ENCODE peak calls at places on chromosome 2, in nine cellular contexts. C, E, V, T, D, Y, Q, N and X are unnamed samples.

GRCh38 chr2:99988567-99988966 is 153.8 kb downstream of the AFF3 start:
- DNase-seq in C (no peak), E (no peak), V (no peak), T (no peak), D (no peak), Y (no peak), Q (no peak), N (no peak), X (no peak)

GRCh38 chr2:219219113-219219696 is 447 bp upstream of the ABCB6 start:
- DNase-seq in C (peak), E (no peak), V (no peak), T (no peak), D (no peak), Y (no peak), Q (no peak), N (no peak), X (no peak)

GRCh38 chr2:217798743-217799552 is 203.8 kb downstream of the TNS1 start:
- DNase-seq in C (no peak), E (peak), V (no peak), T (no peak), D (no peak), Y (no peak), Q (no peak), N (peak), X (no peak)

GRCh38 chr2:69835666-69836065 is 6.2 kb downstream of the GMCL1 start:
- DNase-seq in C (no peak), E (no peak), V (no peak), T (no peak), D (no peak), Y (no peak), Q (no peak), N (no peak), X (no peak)

GRCh38 chr2:221494556-221494955 is 77.5 kb downstream of the EPHA4 start:
- DNase-seq in C (no peak), E (no peak), V (no peak), T (peak), D (peak), Y (no peak), Q (peak), N (no peak), X (no peak)

GRCh38 chr2:30336978-30337841 is 105.9 kb downstream of the LBH start:
- DNase-seq in C (no peak), E (no peak), V (no peak), T (no peak), D (no peak), Y (peak), Q (no peak), N (peak), X (peak)

GRCh38 chr2:23824777-23825212 is 102.1 kb downstream of the ATAD2B start:
- DNase-seq in C (no peak), E (no peak), V (no peak), T (peak), D (peak), Y (peak), Q (peak), N (peak), X (peak)

GRCh38 chr2:199850718-199851498 is at the start of gene FTCDNL1:
- DNase-seq in C (peak), E (peak), V (peak), T (peak), D (peak), Y (peak), Q (peak), N (peak), X (peak)

GRCh38 chr2:99404039-99404799 is 67.0 kb downstream of the EIF5B start:
- DNase-seq in C (no peak), E (no peak), V (no peak), T (peak), D (no peak), Y (no peak), Q (no peak), N (no peak), X (no peak)

DNA sequence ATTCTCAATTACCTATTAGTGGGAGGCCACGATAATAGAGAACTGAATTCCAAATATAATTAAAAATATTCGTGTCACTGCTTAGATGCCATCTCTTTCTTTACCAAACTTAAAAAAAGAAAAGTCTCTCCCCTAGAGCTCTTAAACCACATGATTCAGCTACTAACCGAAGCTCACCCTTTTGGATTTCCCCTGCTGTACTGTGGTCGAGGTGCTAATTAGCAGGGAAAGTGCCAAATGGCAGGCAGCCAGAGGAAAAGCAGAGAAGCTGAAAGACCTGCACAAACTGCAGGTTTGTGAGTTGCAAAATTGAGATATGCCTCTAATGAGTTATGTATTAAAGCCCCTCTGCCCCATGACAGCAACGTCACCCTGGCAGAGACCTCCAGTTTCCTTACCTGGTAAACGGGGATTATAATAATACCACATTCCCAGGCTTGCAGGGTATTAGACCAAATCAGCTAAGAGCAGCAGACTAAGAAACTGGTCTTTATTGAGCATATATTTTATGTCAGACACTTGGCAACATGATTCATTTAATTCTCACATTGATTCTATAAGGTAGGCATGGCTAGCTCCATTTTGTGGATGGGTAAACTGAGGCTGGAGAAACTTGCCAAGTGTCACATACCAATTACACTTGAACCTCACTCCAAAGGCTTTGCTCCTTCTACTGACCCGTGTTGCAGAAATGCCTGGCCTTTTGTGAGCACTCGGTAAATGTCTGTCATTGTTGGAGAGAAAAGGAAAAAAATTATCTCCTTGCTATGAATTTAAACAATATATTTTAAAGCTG is 259.7 kb downstream of the LPIN1 start:
- DNase-seq in C (no peak), E (no peak), V (no peak), T (no peak), D (peak), Y (no peak), Q (no peak), N (peak), X (no peak)
- H3K27ac ChIP-seq in C (no peak), E (no peak), V (no peak), T (no peak), D (no peak), Y (no peak), Q (no peak), N (no peak), X (no peak)

GRCh38 chr2:119482481-119483394 is 41.5 kb downstream of the SCTR start:
- DNase-seq in C (no peak), E (no peak), V (no peak), T (no peak), D (no peak), Y (no peak), Q (no peak), N (no peak), X (no peak)
- H3K27ac ChIP-seq in C (no peak), E (peak), V (no peak), T (no peak), D (no peak), Y (no peak), Q (no peak), N (no peak), X (no peak)

DNA sequence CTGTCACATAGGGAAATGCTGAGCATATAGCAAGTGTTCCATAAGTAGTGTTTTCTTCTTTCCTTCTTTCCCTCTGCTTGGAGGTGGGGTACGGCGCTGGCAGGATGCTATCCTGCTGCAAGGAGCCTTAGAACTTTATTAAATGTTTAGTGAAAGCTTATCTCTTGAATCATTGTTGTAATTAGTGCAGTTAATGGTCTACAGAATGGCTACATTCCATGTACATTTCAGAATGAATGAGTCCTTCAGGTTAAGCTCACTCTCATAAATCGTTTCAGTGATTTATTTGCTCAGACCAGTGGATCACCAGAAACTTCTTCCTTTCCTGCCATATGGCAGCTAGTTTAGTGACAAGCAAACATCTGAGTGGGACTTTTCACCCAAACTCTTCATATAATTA is 3.3 kb upstream of the YWHAQ start:
- DNase-seq in C (no peak), E (no peak), V (no peak), T (no peak), D (no peak), Y (no peak), Q (no peak), N (no peak), X (no peak)
- H3K27ac ChIP-seq in C (no peak), E (no peak), V (no peak), T (no peak), D (no peak), Y (no peak), Q (no peak), N (no peak), X (no peak)

GRCh38 chr2:9232166-9232479 is 25.5 kb downstream of the ASAP2 start:
- DNase-seq in C (peak), E (no peak), V (no peak), T (no peak), D (no peak), Y (no peak), Q (no peak), N (no peak), X (no peak)
- H3K27ac ChIP-seq in C (peak), E (peak), V (no peak), T (no peak), D (peak), Y (no peak), Q (no peak), N (no peak), X (no peak)

DNA sequence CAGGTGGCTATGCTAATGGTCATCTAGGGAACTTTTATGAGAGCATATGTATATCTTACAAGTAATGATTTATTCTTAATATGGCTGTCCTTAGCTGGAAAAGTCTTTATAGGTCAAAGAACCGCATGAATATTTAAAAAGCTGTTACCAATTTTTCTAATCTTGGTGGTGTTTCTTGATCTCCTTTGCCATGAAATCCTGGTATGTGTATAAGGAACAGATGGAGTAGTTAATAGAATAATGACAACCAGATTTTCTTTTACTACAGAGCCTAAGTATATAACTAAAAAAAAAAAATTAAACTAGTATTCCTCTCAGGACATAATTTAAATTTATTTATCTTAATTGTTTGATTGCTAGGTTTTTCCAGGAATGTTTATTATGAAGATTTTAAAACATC is 74.5 kb downstream of the RHBDD1 start:
- DNase-seq in C (no peak), E (no peak), V (no peak), T (no peak), D (no peak), Y (no peak), Q (no peak), N (no peak), X (no peak)
- H3K27ac ChIP-seq in C (no peak), E (no peak), V (peak), T (no peak), D (no peak), Y (no peak), Q (no peak), N (peak), X (no peak)

GRCh38 chr2:109399061-109399460 is 214.7 kb downstream of the SEPTIN10 start:
- DNase-seq in C (no peak), E (no peak), V (no peak), T (no peak), D (no peak), Y (peak), Q (no peak), N (no peak), X (no peak)
- H3K27ac ChIP-seq in C (no peak), E (no peak), V (no peak), T (no peak), D (no peak), Y (no peak), Q (no peak), N (no peak), X (no peak)

GRCh38 chr2:72822794-72823193 is 3.0 kb downstream of the EXOC6B start:
- DNase-seq in C (no peak), E (no peak), V (no peak), T (no peak), D (peak), Y (no peak), Q (no peak), N (no peak), X (no peak)

GRCh38 chr2:72824224-72824842 is 1.5 kb downstream of the EXOC6B start:
- DNase-seq in C (no peak), E (no peak), V (no peak), T (peak), D (peak), Y (peak), Q (peak), N (no peak), X (no peak)

GRCh38 chr2:72819501-72819900 is 6.3 kb downstream of the EXOC6B start:
- DNase-seq in C (no peak), E (no peak), V (no peak), T (no peak), D (no peak), Y (no peak), Q (no peak), N (no peak), X (no peak)

GRCh38 chr2:72821118-72821517 is 4.7 kb downstream of the EXOC6B start:
- DNase-seq in C (no peak), E (no peak), V (no peak), T (no peak), D (no peak), Y (no peak), Q (no peak), N (no peak), X (no peak)

DNA sequence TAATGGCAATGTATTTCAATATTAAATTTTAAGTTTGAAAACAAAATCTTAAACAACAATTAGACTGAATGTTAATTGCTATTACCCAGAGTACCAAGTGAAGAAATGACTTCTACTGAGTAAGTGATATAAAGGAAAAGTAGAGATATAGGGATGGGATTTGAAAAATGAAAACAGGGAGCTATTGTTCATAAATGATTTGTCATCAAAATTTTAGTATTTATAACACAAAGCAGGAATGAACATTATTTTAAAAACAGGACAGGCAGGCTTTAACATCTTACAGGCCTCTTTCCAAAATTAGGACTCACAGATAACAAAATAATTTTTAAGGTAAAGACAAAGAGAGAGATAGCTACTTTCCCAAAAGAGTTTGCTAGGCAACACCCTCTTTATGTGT is 3.9 kb downstream of the EXOC6B start:
- DNase-seq in C (no peak), E (no peak), V (no peak), T (no peak), D (no peak), Y (no peak), Q (no peak), N (no peak), X (no peak)
- H3K27ac ChIP-seq in C (no peak), E (peak), V (no peak), T (no peak), D (no peak), Y (no peak), Q (no peak), N (no peak), X (no peak)

GRCh38 chr2:48112911-48113687 is 206.8 kb upstream of the FBXO11 start:
- DNase-seq in C (no peak), E (no peak), V (no peak), T (no peak), D (no peak), Y (peak), Q (no peak), N (no peak), X (no peak)
- H3K27ac ChIP-seq in C (peak), E (no peak), V (no peak), T (peak), D (peak), Y (no peak), Q (no peak), N (no peak), X (no peak)